ENCODE peak calls at places on chromosomes 4 and X, in five cellular contexts. M is hypothalamus, L is iPS-NIHi11, W is SHP77, O is iris pigment epithelial cell. K is an unnamed sample.

GRCh38 chr4:124167602-124168001 is 544.9 kb downstream of the ANKRD50 start:
- DNase-seq in M (no peak), W (no peak), L (no peak), O (no peak), K (no peak)

GRCh38 chrX:45774961-45775360 is 574.3 kb upstream of the DIPK2B start:
- DNase-seq in W (no peak), L (no peak), M (no peak), O (peak), K (no peak)

GRCh38 chrX:103398321-103398937 is 22.1 kb downstream of the BEX3 start:
- DNase-seq in M (no peak), L (no peak), O (peak), W (no peak), K (no peak)

GRCh38 chr4:151792995-151793394 is 32.2 kb upstream of the GATB start:
- DNase-seq in W (no peak), L (no peak), O (no peak), M (no peak), K (no peak)

GRCh38 chr4:86549163-86549788 is 44.8 kb upstream of the PTPN13 start:
- DNase-seq in W (no peak), M (no peak), O (peak), L (no peak), K (no peak)

GRCh38 chrX:145848451-145848850 is 30.8 kb downstream of the SLITRK2 start:
- DNase-seq in W (no peak), M (no peak), L (peak), O (no peak), K (no peak)

GRCh38 chr4:17316566-17316965 is 195.3 kb downstream of the QDPR start:
- DNase-seq in W (no peak), O (peak), L (no peak), M (no peak), K (no peak)

GRCh38 chrX:386768-387575 is at the start of gene PPP2R3B:
- DNase-seq in O (peak), M (no peak), W (no peak), L (peak), K (peak)

GRCh38 chrX:136047969-136048368 is 62.7 kb downstream of the SLC9A6 start:
- DNase-seq in W (no peak), M (no peak), L (no peak), O (peak), K (no peak)

GRCh38 chr4:154164931-154165839 is 326.4 kb downstream of the DCHS2 start:
- DNase-seq in O (peak), W (no peak), L (no peak), M (no peak), K (no peak)

GRCh38 chr4:113383111-113383785 is 333.8 kb downstream of the ANK2 start:
- DNase-seq in M (no peak), W (no peak), L (no peak), O (peak), K (no peak)

GRCh38 chr4:55512922-55513571 is 33.7 kb downstream of the CLOCK start:
- DNase-seq in L (no peak), M (no peak), O (peak), W (no peak), K (no peak)

GRCh38 chr4:152817331-152817730 is 37.6 kb downstream of the ARFIP1 start:
- DNase-seq in L (no peak), W (no peak), O (peak), M (no peak), K (no peak)

GRCh38 chr4:124936427-124936826 is 223.9 kb upstream of the ANKRD50 start:
- DNase-seq in L (peak), O (peak), M (no peak), W (no peak), K (no peak)

GRCh38 chrX:2342878-2343277 is 157.9 kb downstream of the DHRSX start:
- DNase-seq in O (peak), M (no peak), L (no peak), W (no peak), K (no peak)

K was measured in GM20000.